ENCODE peak calls at places on chromosomes 3 and 15, in nine cellular contexts. A is HT1080, H is EH, D is Kasumi-1, L is naive B cell, C is nephron progenitor cell, P is T1000, Y is D341Med, Z is GM03348. I is an unnamed sample.

GRCh38 chr3:27486328-27486727 is 2.1 kb upstream of the SLC4A7 start:
- DNase-seq in A (no peak), C (no peak), Z (no peak), D (no peak), Y (no peak), L (no peak), H (no peak), P (no peak), I (no peak)

GRCh38 chr3:41265011-41265545 is 65.8 kb downstream of the CTNNB1 start:
- DNase-seq in C (no peak), D (no peak), P (no peak), L (no peak), A (peak; percentile 70), Z (peak; percentile 52), H (peak; percentile 46), Y (no peak), I (no peak)

GRCh38 chr3:165642761-165643432 is 194.3 kb downstream of the BCHE start:
- DNase-seq in C (no peak), A (peak; percentile 99), Z (peak; percentile 80), L (no peak), H (peak; percentile 91), D (peak; percentile 39), P (peak; percentile 74), Y (no peak), I (peak; percentile 76)

GRCh38 chr3:154244644-154245043 is 79.6 kb downstream of the DHX36 start:
- DNase-seq in Y (no peak), A (peak; percentile 63), C (no peak), H (peak; percentile 53), D (no peak), Z (peak; percentile 55), L (no peak), P (no peak), I (no peak)

GRCh38 chr3:185319801-185320200 is 43.1 kb upstream of the MAP3K13 start:
- DNase-seq in Z (no peak), A (no peak), H (no peak), L (no peak), P (no peak), Y (no peak), D (no peak), C (no peak), I (no peak)

GRCh38 chr15:53080484-53080883 is 290.3 kb upstream of the ONECUT1 start:
- DNase-seq in Y (no peak), D (no peak), Z (no peak), L (no peak), H (no peak), P (no peak), A (no peak), C (no peak), I (no peak)

GRCh38 chr3:194661946-194662345 is 10.0 kb downstream of the LSG1 start:
- DNase-seq in H (no peak), Y (no peak), L (no peak), P (no peak), A (no peak), Z (no peak), C (no peak), D (no peak), I (no peak)

GRCh38 chr3:155080692-155081091 is 573 bp downstream of the MME start:
- DNase-seq in P (no peak), C (no peak), Z (no peak), A (peak; percentile 41), H (no peak), L (no peak), Y (no peak), D (no peak), I (no peak)

GRCh38 chr15:79606831-79607355 is 174.8 kb downstream of the MINAR1 start:
- DNase-seq in D (no peak), Y (peak; percentile 3), A (no peak), H (no peak), L (no peak), Z (no peak), P (no peak), C (no peak), I (no peak)

GRCh38 chr3:30638685-30639412 is 32.4 kb downstream of the TGFBR2 start:
- DNase-seq in H (no peak), C (no peak), Y (no peak), L (no peak), Z (no peak), D (no peak), P (no peak), A (no peak), I (no peak)

GRCh38 chr3:52123106-52123708 is 31.0 kb downstream of the POC1A start:
- DNase-seq in Y (peak; percentile 92), L (peak; percentile 48), P (no peak), Z (peak; percentile 90), C (peak; percentile 84), D (peak; percentile 64), H (peak; percentile 72), A (peak; percentile 66), I (peak; percentile 81)

GRCh38 chr3:14624498-14624897 is 27.1 kb upstream of the CCDC174 start:
- DNase-seq in Z (no peak), D (no peak), A (no peak), P (no peak), C (no peak), L (no peak), H (no peak), Y (no peak), I (no peak)

GRCh38 chr3:101896103-101896757 is 46.9 kb downstream of the NFKBIZ start:
- DNase-seq in H (peak; percentile 49), D (no peak), C (no peak), P (no peak), A (no peak), L (no peak), Z (no peak), Y (no peak), I (no peak)

GRCh38 chr15:72859757-72860145 is 76.2 kb upstream of the ADPGK start:
- DNase-seq in L (no peak), D (no peak), P (no peak), Z (no peak), Y (no peak), H (no peak), A (no peak), C (no peak), I (no peak)

GRCh38 chr3:109640146-109640652 is 302.9 kb upstream of the DPPA4 start:
- DNase-seq in P (no peak), Y (no peak), L (no peak), C (no peak), D (no peak), H (no peak), A (peak; percentile 36), Z (no peak), I (no peak)

GRCh38 chr3:13517253-13517977 is 31.5 kb upstream of the FBLN2 start:
- DNase-seq in A (no peak), C (no peak), Z (no peak), Y (no peak), L (no peak), P (no peak), H (no peak), D (no peak), I (peak; percentile 37)

I was measured in body of pancreas.